ENCODE peak calls at places on chromosomes 16 and 17, in seven cellular contexts. B, A, O, K, Q, C and E are unnamed samples.

GRCh38 chr17:55814377-55814776 is 63.5 kb downstream of the PCTP start:
- DNase-seq in B (no peak), A (no peak), O (no peak), K (no peak), Q (no peak), C (no peak), E (no peak)

GRCh38 chr17:9072626-9073339 is 51.5 kb downstream of the NTN1 start:
- DNase-seq in B (no peak), A (no peak), O (no peak), K (no peak), Q (no peak), C (no peak), E (no peak)

GRCh38 chr17:2138318-2138717 is 83.4 kb downstream of the HIC1 start:
- DNase-seq in B (peak), A (no peak), O (no peak), K (peak), Q (no peak), C (peak), E (no peak)

GRCh38 chr16:85004587-85005205 is 6.6 kb downstream of the ZDHHC7 start:
- DNase-seq in B (no peak), A (no peak), O (no peak), K (no peak), Q (no peak), C (peak), E (peak)

GRCh38 chr17:76176701-76177574 is 35.9 kb upstream of the FOXJ1 start:
- DNase-seq in B (no peak), A (no peak), O (no peak), K (no peak), Q (no peak), C (no peak), E (no peak)

GRCh38 chr17:51144266-51145022 is 8.9 kb upstream of the NME1 start:
- DNase-seq in B (no peak), A (no peak), O (no peak), K (no peak), Q (no peak), C (no peak), E (no peak)

GRCh38 chr17:48561894-48562810 is 16.0 kb downstream of the HOXB4 start:
- DNase-seq in B (peak), A (no peak), O (no peak), K (no peak), Q (no peak), C (peak), E (no peak)

GRCh38 chr16:56518435-56518834 is 1.4 kb downstream of the BBS2 start:
- DNase-seq in B (no peak), A (no peak), O (no peak), K (no peak), Q (no peak), C (no peak), E (no peak)

GRCh38 chr16:85168732-85169256 is 56.5 kb upstream of the CIBAR2 start:
- DNase-seq in B (no peak), A (peak), O (no peak), K (peak), Q (no peak), C (peak), E (peak)

GRCh38 chr16:641326-642188 is at the start of gene MCRIP2:
- DNase-seq in B (peak), A (peak), O (no peak), K (peak), Q (peak), C (peak), E (peak)

GRCh38 chr17:76781056-76781982 is 43.4 kb downstream of the MFSD11 start:
- DNase-seq in B (no peak), A (no peak), O (no peak), K (no peak), Q (no peak), C (no peak), E (no peak)

GRCh38 chr17:35774499-35774898 is 13.8 kb downstream of the C17orf50 start:
- DNase-seq in B (no peak), A (no peak), O (no peak), K (peak), Q (no peak), C (no peak), E (no peak)

GRCh38 chr17:68512967-68513474 is 791 bp downstream of the PRKAR1A start:
- DNase-seq in B (no peak), A (no peak), O (no peak), K (peak), Q (no peak), C (no peak), E (no peak)

GRCh38 chr16:87789437-87790277 is 23.9 kb upstream of the KLHDC4 start:
- DNase-seq in B (no peak), A (no peak), O (no peak), K (no peak), Q (peak), C (no peak), E (peak)

GRCh38 chr17:78374189-78374588 is 4.3 kb upstream of the PGS1 start:
- DNase-seq in B (no peak), A (no peak), O (no peak), K (no peak), Q (no peak), C (no peak), E (peak)

GRCh38 chr17:1134634-1135324 is 45.0 kb downstream of the ABR start:
- DNase-seq in B (no peak), A (no peak), O (no peak), K (no peak), Q (no peak), C (no peak), E (no peak)

GRCh38 chr16:85187447-85187846 is 75.2 kb upstream of the CIBAR2 start:
- DNase-seq in B (no peak), A (peak), O (no peak), K (no peak), Q (no peak), C (no peak), E (no peak)

GRCh38 chr17:13520899-13521572 is 80.7 kb downstream of the HS3ST3A1 start:
- DNase-seq in B (peak), A (no peak), O (no peak), K (no peak), Q (no peak), C (no peak), E (no peak)

GRCh38 chr16:15993946-15994665 is 44.7 kb downstream of the ABCC1 start:
- DNase-seq in B (no peak), A (no peak), O (no peak), K (no peak), Q (no peak), C (no peak), E (no peak)

GRCh38 chr17:80292557-80292956 is 31.9 kb downstream of the RNF213 start:
- DNase-seq in B (no peak), A (no peak), O (no peak), K (no peak), Q (no peak), C (no peak), E (no peak)

GRCh38 chr17:9266769-9267168 is 245.5 kb downstream of the NTN1 start:
- DNase-seq in B (no peak), A (no peak), O (no peak), K (no peak), Q (no peak), C (no peak), E (no peak)

GRCh38 chr17:20223808-20224328 is 214.7 kb downstream of the SPECC1 start:
- DNase-seq in B (no peak), A (peak), O (no peak), K (no peak), Q (no peak), C (no peak), E (no peak)

GRCh38 chr16:84080378-84080777 is 36.4 kb downstream of the MBTPS1 start:
- DNase-seq in B (no peak), A (no peak), O (no peak), K (no peak), Q (no peak), C (no peak), E (no peak)

GRCh38 chr17:42522263-42522790 is 13.7 kb upstream of the NAGLU start:
- DNase-seq in B (no peak), A (no peak), O (no peak), K (no peak), Q (peak), C (no peak), E (no peak)

GRCh38 chr16:79437764-79438728 is 162.5 kb downstream of the MAF start:
- DNase-seq in B (no peak), A (peak), O (no peak), K (peak), Q (no peak), C (no peak), E (no peak)

GRCh38 chr17:4968166-4968915 is 724 bp upstream of the SPAG7 start:
- DNase-seq in B (no peak), A (peak), O (no peak), K (peak), Q (no peak), C (peak), E (no peak)

GRCh38 chr17:4968916-4969550 is 1.4 kb upstream of the SPAG7 start:
- DNase-seq in B (no peak), A (no peak), O (no peak), K (peak), Q (no peak), C (no peak), E (no peak)

GRCh38 chr17:4970273-4970672 is 2.7 kb upstream of the SPAG7 start:
- DNase-seq in B (no peak), A (no peak), O (no peak), K (no peak), Q (no peak), C (no peak), E (no peak)

GRCh38 chr17:4967539-4968165 is at the start of gene SPAG7:
- DNase-seq in B (peak), A (peak), O (peak), K (peak), Q (peak), C (peak), E (peak)

DNA sequence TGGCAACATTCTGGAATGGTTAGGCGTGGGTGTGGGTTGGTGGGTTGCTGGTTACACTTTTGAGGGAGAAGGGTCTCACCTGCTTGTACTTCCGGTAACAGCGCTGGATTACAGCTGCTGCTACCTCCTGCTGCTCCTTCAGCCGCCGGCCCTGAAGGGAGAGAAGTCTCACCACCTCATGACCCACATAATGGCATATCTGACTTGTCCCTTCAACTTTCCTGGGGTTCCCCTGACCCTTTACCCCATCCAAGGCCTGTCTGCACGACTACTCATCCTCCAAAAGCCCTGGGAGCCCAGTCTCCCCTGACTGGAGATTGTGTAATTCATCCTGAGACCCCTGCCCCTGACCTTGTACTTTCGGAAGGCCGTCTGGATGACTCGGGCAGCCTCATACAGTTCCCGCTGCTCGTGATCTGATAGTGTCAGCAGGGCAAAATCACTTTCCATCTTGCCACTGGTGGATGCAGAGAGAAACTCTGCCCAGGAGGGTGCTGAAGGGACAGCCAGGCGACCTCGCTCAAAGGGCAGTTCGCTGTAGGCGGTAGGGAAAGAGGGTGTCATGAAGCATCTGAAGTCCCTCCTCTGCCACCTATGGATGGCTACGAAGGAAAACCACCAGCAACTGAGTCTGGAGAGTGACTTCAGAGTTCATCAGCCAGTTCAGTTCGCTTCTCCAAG is 2.1 kb upstream of the SPAG7 start:
- DNase-seq in B (no peak), A (no peak), O (no peak), K (no peak), Q (peak), C (no peak), E (no peak)
- TF ChIP-seq JUND in B (no peak), A (no peak), O (no peak), K (no peak), Q (no peak), C (no peak), E (no peak)

DNA sequence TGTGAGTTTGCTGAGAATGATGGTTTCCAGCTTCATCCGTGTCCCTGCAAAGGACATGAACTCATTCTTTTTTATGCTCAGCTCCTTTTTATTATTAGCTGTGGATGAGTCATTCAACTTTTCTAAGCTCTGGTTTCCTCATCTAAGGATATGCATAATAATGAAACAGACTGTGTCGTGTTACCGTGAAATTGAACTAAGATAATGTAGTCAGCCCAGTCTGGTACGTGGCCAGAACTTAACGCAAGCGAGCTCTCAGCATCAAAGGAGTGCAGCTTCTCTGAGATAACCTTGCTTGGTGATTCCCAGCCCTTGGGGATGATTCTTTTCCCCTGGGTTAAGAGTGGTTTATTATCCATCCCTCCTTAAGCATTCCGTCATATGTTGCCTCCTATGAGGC is 454.3 kb upstream of the EEF2KMT start:
- DNase-seq in B (no peak), A (no peak), O (no peak), K (no peak), Q (no peak), C (no peak), E (no peak)
- TF ChIP-seq JUND in B (no peak), A (no peak), O (no peak), K (no peak), Q (no peak), C (no peak), E (no peak)

DNA sequence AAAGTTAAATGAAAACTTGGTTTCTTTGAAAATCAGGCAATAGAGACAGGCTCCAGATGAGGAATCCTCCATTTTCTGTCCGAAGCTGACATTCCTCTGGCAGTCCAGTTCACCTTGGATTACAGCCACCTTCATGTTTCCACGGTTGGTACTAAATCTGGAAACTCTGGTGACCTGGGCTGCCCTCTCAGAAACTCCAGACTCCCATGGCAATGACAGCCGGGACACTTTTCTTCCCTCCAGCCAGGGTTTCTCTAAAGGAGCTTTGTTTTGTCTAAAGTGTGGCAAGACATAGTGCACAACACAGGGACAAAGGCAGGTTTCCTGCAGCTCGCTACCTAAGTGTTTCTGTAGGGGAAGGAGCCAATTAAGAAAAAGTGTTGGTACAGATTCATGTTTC is 36.0 kb downstream of the CLUAP1 start:
- DNase-seq in B (no peak), A (no peak), O (no peak), K (no peak), Q (no peak), C (no peak), E (no peak)
- TF ChIP-seq JUND in B (no peak), A (no peak), O (no peak), K (no peak), Q (no peak), C (no peak), E (no peak)

GRCh38 chr16:71969353-71969752 is 30.8 kb downstream of the PKD1L3 start:
- DNase-seq in B (no peak), A (no peak), O (no peak), K (no peak), Q (no peak), C (no peak), E (no peak)
- TF ChIP-seq JUND in B (no peak), A (no peak), O (no peak), K (no peak), Q (no peak), C (no peak), E (no peak)

GRCh38 chr17:31349454-31349853 is 28.0 kb upstream of the EVI2A start:
- DNase-seq in B (no peak), A (no peak), O (no peak), K (no peak), Q (no peak), C (no peak), E (no peak)
- TF ChIP-seq JUND in B (no peak), A (no peak), O (no peak), K (peak), Q (no peak), C (no peak), E (no peak)

DNA sequence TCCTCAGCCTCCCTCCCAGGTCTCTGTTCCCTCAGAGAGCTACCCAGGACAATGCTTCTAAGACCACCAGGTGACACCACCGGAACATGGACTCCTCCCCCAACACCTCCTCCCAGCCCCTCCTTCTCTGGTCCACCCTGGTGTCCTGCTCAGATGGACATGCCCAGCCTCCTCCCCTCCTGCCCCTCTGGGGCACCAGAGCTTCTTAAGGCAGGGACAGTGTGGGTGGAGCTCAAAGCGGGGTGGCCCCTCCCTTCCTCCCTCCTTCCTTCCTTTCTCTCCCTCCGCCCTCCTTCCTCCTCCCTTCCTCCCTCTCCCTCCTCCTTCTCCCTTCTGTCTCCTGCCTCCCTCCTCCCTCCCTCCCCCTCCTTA is 22.7 kb downstream of the TRPV3 start:
- DNase-seq in B (no peak), A (no peak), O (peak), K (no peak), Q (no peak), C (no peak), E (no peak)
- TF ChIP-seq JUND in B (no peak), A (no peak), O (no peak), K (no peak), Q (no peak), C (no peak), E (no peak)

GRCh38 chr17:60142872-60143499 is 6.8 kb upstream of the CA4 start:
- DNase-seq in B (peak), A (peak), O (peak), K (peak), Q (peak), C (peak), E (peak)

GRCh38 chr17:60138769-60139437 is 10.9 kb upstream of the CA4 start:
- DNase-seq in B (no peak), A (peak), O (no peak), K (no peak), Q (no peak), C (no peak), E (no peak)

GRCh38 chr17:60139438-60140285 is 10.1 kb upstream of the CA4 start:
- DNase-seq in B (no peak), A (peak), O (peak), K (no peak), Q (peak), C (peak), E (no peak)

GRCh38 chr17:60137731-60138130 is 12.0 kb upstream of the CA4 start:
- DNase-seq in B (no peak), A (peak), O (no peak), K (no peak), Q (no peak), C (no peak), E (no peak)

GRCh38 chr17:60141111-60142018 is 8.4 kb upstream of the CA4 start:
- DNase-seq in B (no peak), A (peak), O (no peak), K (peak), Q (no peak), C (no peak), E (no peak)
- TF ChIP-seq JUND in B (no peak), A (no peak), O (no peak), K (no peak), Q (no peak), C (no peak), E (no peak)

GRCh38 chr17:4313482-4314114 is 49.8 kb upstream of the ANKFY1 start:
- DNase-seq in B (no peak), A (no peak), O (no peak), K (no peak), Q (no peak), C (no peak), E (no peak)
- TF ChIP-seq JUND in B (no peak), A (no peak), O (no peak), K (no peak), Q (no peak), C (no peak), E (no peak)

DNA sequence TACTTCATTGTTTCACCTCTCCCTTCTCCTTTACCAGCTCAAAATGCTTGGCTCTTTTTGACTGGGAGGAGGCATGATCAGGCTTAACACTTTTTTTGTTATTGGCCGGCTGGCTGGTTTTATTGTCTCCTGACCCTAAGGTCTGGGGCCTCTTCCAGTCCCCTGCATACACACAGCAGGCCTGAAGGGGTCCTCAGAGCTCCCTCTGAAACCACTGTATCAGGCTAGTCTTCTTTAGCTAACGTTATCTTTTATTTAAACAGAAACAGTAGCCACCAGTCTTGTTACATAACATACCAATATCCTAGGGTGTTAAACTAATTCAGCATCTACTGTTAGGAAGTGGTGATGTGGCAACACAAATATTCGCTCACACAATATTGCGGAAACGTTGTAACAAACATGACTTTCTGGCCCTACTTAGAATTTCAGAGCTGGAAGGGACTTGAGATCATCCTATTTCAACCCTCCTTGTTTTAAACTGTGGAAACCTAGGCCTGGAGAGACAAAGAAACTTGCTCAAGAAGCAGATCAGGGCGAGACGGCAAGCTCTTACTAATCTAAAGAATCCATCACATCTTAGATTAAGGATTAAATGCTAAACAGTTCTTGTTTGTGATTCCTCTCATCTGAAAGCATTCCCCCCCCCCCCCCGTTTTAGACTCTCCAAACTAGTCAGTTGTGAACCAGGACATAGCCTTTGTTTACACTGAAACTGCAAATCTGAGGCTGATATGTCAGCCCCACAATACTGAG is 1.7 kb upstream of the YPEL2 start:
- DNase-seq in B (peak), A (peak), O (peak), K (peak), Q (peak), C (peak), E (no peak)
- TF ChIP-seq JUND in B (no peak), A (peak), O (no peak), K (no peak), Q (no peak), C (no peak), E (no peak)